ENCODE peak calls at places on chromosome 14, in six cellular contexts. I is lower lobe of right lung, J is psoas muscle, X is tibial nerve, N is Peyer's patch, P is upper lobe of right lung. M is an unnamed sample.

GRCh38 chr14:34843011-34843554 is 32.1 kb downstream of the BAZ1A start:
- DNase-seq in I (no peak), J (no peak), X (no peak), N (no peak), P (no peak), M (no peak)

GRCh38 chr14:71331393-71331792 is 424.1 kb downstream of the PCNX1 start:
- DNase-seq in I (no peak), J (no peak), X (no peak), N (no peak), P (no peak), M (no peak)

GRCh38 chr14:61876362-61877049 is 114.3 kb downstream of the SNAPC1 start:
- DNase-seq in I (no peak), J (no peak), X (no peak), N (no peak), P (no peak), M (no peak)

GRCh38 chr14:106737025-106737424 is 1210.6 kb downstream of the TMEM121 start:
- DNase-seq in I (no peak), J (no peak), X (no peak), N (no peak), P (no peak), M (no peak)

GRCh38 chr14:89249296-89249565 is 167.8 kb downstream of the FOXN3 start:
- DNase-seq in I (no peak), J (no peak), X (no peak), N (no peak), P (no peak), M (no peak)

GRCh38 chr14:98692832-98693231 is 579.2 kb downstream of the BCL11B start:
- DNase-seq in I (no peak), J (no peak), X (no peak), N (no peak), P (no peak), M (no peak)

GRCh38 chr14:51622376-51622775 is 29.3 kb upstream of the FRMD6 start:
- DNase-seq in I (no peak), J (no peak), X (no peak), N (no peak), P (no peak), M (no peak)

GRCh38 chr14:91299483-91300115 is 55.1 kb upstream of the GPR68 start:
- DNase-seq in I (peak; percentile 32), J (no peak), X (no peak), N (no peak), P (no peak), M (no peak)

GRCh38 chr14:92702441-92702918 is 45.9 kb downstream of the LGMN start:
- DNase-seq in I (no peak), J (peak; percentile 39), X (no peak), N (no peak), P (peak; percentile 60), M (no peak)

GRCh38 chr14:65933400-65934068 is 521.0 kb downstream of the FUT8 start:
- DNase-seq in I (no peak), J (no peak), X (no peak), N (no peak), P (no peak), M (no peak)

GRCh38 chr14:98926802-98927201 is 345.2 kb downstream of the BCL11B start:
- DNase-seq in I (no peak), J (no peak), X (no peak), N (no peak), P (no peak), M (no peak)

GRCh38 chr14:97420211-97420610 is 623.0 kb downstream of the VRK1 start:
- DNase-seq in I (no peak), J (no peak), X (no peak), N (no peak), P (no peak), M (no peak)

GRCh38 chr14:74591394-74591793 is 20.6 kb downstream of the LTBP2 start:
- DNase-seq in I (no peak), J (no peak), X (no peak), N (no peak), P (no peak), M (no peak)

GRCh38 chr14:73025544-73025943 is 1.4 kb downstream of the ZFYVE1 start:
- DNase-seq in I (no peak), J (no peak), X (no peak), N (no peak), P (no peak), M (no peak)

GRCh38 chr14:59347915-59348314 is 117.3 kb downstream of the GPR135 start:
- DNase-seq in I (no peak), J (no peak), X (no peak), N (no peak), P (no peak), M (no peak)

GRCh38 chr14:93132472-93133065 is 16.8 kb upstream of the ITPK1 start:
- DNase-seq in I (no peak), J (no peak), X (peak; percentile 66), N (no peak), P (no peak), M (peak; percentile 56)

GRCh38 chr14:96225745-96226151 is 21.1 kb downstream of the BDKRB2 start:
- DNase-seq in I (no peak), J (no peak), X (no peak), N (peak; percentile 60), P (peak; percentile 63), M (peak; percentile 36)

GRCh38 chr14:101709962-101710891 is 51.3 kb upstream of the PPP2R5C start:
- DNase-seq in I (no peak), J (no peak), X (no peak), N (no peak), P (no peak), M (no peak)

GRCh38 chr14:58292192-58292591 is 6.2 kb upstream of the ARID4A start:
- DNase-seq in I (no peak), J (no peak), X (no peak), N (no peak), P (no peak), M (no peak)

GRCh38 chr14:69091695-69092094 is 61.2 kb downstream of the DCAF5 start:
- DNase-seq in I (no peak), J (no peak), X (no peak), N (no peak), P (no peak), M (no peak)

GRCh38 chr14:69086537-69086936 is 66.4 kb downstream of the DCAF5 start:
- DNase-seq in I (no peak), J (no peak), X (no peak), N (no peak), P (no peak), M (no peak)

GRCh38 chr14:69087061-69087461 is 65.9 kb downstream of the DCAF5 start:
- DNase-seq in I (no peak), J (no peak), X (no peak), N (no peak), P (no peak), M (no peak)

GRCh38 chr14:69090187-69090789 is 62.6 kb downstream of the DCAF5 start:
- DNase-seq in I (no peak), J (no peak), X (peak; percentile 12), N (no peak), P (no peak), M (no peak)

DNA sequence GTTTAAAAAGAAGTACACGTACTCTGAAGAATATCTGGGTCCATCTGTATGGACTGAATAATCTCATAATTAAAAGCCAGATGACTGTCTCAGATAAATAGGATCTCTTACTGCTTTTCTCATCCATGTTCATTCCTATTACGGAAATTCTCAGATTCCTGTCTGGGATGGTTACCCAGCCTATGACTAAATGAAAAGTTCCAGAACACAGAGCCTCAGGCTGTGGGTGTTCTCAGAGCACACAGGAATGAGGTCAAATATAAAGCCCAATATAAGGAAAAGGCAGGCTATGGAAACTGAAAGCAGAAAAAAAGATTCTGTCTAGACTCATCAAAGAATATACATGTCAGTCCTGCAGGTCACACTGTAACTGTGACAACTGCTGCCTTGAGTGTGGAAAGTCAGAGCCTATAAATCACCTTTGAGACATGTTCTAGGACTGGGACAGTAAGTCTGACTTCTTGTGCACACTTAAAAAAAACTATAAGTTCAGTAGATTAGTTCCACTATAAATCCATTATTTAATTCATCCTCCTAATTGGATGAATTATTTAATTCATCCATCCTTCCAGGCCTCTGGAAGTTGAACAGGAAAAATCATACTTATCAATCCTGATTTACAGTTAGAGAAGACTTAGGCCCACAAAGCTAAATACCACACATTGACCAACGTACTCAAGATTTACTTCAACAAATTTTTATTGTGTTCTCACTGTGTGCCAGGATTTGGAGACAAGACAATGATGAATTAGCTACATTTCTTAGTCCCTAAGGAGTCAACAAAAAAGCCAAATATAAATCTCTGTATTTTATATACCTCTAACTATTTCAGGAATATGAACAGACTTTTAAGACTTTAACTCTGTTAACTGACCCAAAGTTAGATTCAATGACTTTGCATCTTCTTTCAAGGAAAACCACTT is 64.1 kb downstream of the DCAF5 start:
- DNase-seq in I (no peak), J (no peak), X (no peak), N (no peak), P (no peak), M (no peak)
- H3K27ac ChIP-seq in I (peak overlapping the region; percentile 57), J (peak overlapping the region; percentile 13), X (no peak overlapping the region), N (peak overlapping the region; percentile 67), P (peak overlapping the region; percentile 8), M (no peak overlapping the region)

DNA sequence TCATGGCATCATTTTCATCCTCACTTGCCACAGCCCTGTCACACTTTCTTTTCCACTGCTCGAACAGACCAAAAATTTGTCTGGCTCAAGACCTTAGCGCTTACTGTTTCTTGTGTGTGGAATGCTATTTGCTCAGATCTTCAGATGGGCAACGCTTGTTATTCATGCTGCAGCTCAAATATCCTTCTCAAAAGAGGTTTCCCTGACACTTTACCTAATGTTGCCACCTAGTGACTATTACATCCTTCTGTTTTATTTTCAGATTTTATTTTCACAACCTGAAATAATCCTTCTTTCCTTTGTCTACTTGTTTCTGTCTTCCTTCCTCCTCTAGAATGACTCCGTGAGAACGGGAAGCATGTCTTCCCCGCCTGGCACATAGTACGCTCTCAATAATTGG is 5.6 kb downstream of the FBXO33 start:
- DNase-seq in I (no peak), J (no peak), X (no peak), N (no peak), P (no peak), M (no peak)
- TF ChIP-seq CTCF in I (peak; percentile 23), J (peak; percentile 23), X (no peak), N (peak; percentile 34), P (peak; percentile 27), M (peak; percentile 24)

DNA sequence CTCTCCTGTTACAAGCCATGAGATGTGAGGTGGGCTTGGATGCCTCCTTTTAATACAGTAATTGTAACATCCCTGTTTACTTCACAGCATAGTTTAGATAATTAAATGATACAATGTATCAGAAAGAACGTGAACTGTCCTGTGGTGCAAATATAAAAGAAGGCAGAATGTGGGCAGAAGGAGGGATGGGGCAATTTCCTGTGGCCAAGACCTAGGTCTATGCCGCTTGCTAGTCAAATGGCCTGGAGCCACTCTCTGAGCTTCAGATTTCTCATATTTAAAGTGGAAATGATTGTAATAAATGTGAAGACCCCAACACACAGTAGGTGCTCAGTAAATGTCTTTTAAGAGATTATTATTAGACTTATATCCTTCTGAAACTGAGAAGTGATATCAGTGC is 23.9 kb upstream of the EVL start:
- DNase-seq in I (no peak), J (no peak), X (no peak), N (no peak), P (no peak), M (no peak)
- H3K27ac ChIP-seq in I (no peak overlapping the region), J (no peak overlapping the region), X (no peak overlapping the region), N (no peak overlapping the region), P (no peak overlapping the region), M (no peak overlapping the region)

DNA sequence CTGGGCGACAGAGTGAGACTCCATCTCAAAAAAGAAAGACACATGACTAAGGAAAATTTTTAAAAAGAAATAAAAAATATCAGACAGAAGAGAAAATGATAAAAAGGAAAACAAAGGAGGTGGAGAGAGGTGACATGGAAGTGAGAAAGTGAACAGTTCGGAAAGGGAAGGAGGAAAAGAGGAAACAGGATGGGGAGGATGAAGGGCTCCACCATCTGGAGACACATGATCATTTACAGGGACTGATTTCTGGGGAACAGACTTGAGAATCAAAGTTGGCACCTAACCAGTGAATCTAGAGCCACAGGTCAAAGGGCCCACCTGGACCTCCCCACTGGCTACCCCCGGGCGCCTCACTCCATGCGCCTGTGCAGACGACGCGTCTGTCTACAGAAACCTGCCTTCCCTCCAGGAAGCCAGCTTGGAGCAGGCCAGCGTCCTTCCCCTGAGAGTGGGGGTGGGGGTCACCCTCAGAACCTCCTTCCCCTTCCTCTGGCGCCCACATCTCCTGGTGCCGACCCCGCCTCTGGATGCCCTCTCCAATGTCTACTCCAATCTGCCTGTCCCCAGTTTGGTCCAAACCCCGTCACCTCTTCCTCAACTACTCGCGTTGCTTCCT is 60.5 kb downstream of the AMN start:
- DNase-seq in I (no peak), J (no peak), X (no peak), N (no peak), P (no peak), M (no peak)
- TF ChIP-seq CTCF in I (no peak), J (no peak), X (no peak), N (no peak), P (no peak), M (no peak)